ENCODE peak calls at places on chromosomes 3 and 15, in eight cellular contexts. E, K, D, S, H, R, O and Y are unnamed samples.

GRCh38 chr3:125374501-125374995 is 577 bp downstream of the ZNF148 start:
- DNase-seq in E (peak; percentile 49), R (peak; percentile 45), O (peak; percentile 32), K (peak; percentile 60), S (no peak), H (peak; percentile 50), D (peak; percentile 19), Y (no peak)

GRCh38 chr15:57667171-57667924 is 39.2 kb upstream of the POLR2M start:
- DNase-seq in R (peak; percentile 53), O (peak; percentile 70), D (no peak), E (no peak), K (peak; percentile 79), H (no peak), S (no peak), Y (no peak)

GRCh38 chr3:194313642-194314430 is 37.3 kb downstream of the CPN2 start:
- DNase-seq in O (no peak), R (peak; percentile 65), D (no peak), K (peak; percentile 61), S (peak; percentile 74), H (no peak), E (no peak), Y (no peak)

GRCh38 chr3:48952510-48953118 is 34.0 kb downstream of the ARIH2 start:
- DNase-seq in O (no peak), H (peak; percentile 45), S (no peak), E (peak; percentile 41), D (peak; percentile 41), R (no peak), K (no peak), Y (no peak)

GRCh38 chr3:184715943-184716651 is 4.2 kb upstream of the MAGEF1 start:
- DNase-seq in S (no peak), D (no peak), E (no peak), H (no peak), O (no peak), R (no peak), K (peak; percentile 82), Y (no peak)

GRCh38 chr15:62142736-62143135 is 22.3 kb downstream of the C2CD4B start:
- DNase-seq in S (no peak), O (no peak), H (no peak), E (no peak), D (no peak), K (no peak), R (no peak), Y (no peak)

GRCh38 chr15:25685216-25685569 is 177.9 kb downstream of the ATP10A start:
- DNase-seq in E (no peak), R (no peak), H (no peak), K (no peak), O (no peak), D (no peak), S (no peak), Y (no peak)

GRCh38 chr15:67843571-67844387 is 3.9 kb upstream of the RNU6-1 start:
- DNase-seq in H (no peak), E (no peak), R (no peak), S (no peak), D (no peak), K (peak; percentile 66), O (peak; percentile 43), Y (no peak)

GRCh38 chr3:131669590-131669989 is 166.8 kb upstream of the MRPL3 start:
- DNase-seq in O (no peak), S (no peak), H (no peak), R (no peak), E (no peak), K (no peak), D (no peak), Y (no peak)
- TF ChIP-seq CTCF in O (no peak), S (no peak), H (no peak), R (no peak), E (no peak), K (no peak), D (no peak), Y (no peak)

GRCh38 chr15:40845511-40846284 is 1.9 kb downstream of the SPINT1 start:
- DNase-seq in E (no peak), H (no peak), D (peak; percentile 31), R (no peak), S (peak; percentile 39), K (peak; percentile 30), O (no peak), Y (no peak)

GRCh38 chr15:40844543-40844981 is 714 bp downstream of the SPINT1 start:
- DNase-seq in R (peak; percentile 34), E (peak; percentile 32), D (peak; percentile 39), K (peak; percentile 16), H (peak; percentile 29), S (peak; percentile 87), O (no peak), Y (no peak)

GRCh38 chr15:40846846-40847224 is 3.0 kb downstream of the SPINT1 start:
- DNase-seq in E (no peak), H (peak; percentile 38), R (no peak), K (no peak), O (no peak), D (no peak), S (peak; percentile 41), Y (no peak)

GRCh38 chr15:40845036-40845435 is 1.2 kb downstream of the SPINT1 start:
- DNase-seq in H (no peak), K (no peak), S (no peak), D (no peak), R (no peak), O (no peak), E (no peak), Y (no peak)

DNA sequence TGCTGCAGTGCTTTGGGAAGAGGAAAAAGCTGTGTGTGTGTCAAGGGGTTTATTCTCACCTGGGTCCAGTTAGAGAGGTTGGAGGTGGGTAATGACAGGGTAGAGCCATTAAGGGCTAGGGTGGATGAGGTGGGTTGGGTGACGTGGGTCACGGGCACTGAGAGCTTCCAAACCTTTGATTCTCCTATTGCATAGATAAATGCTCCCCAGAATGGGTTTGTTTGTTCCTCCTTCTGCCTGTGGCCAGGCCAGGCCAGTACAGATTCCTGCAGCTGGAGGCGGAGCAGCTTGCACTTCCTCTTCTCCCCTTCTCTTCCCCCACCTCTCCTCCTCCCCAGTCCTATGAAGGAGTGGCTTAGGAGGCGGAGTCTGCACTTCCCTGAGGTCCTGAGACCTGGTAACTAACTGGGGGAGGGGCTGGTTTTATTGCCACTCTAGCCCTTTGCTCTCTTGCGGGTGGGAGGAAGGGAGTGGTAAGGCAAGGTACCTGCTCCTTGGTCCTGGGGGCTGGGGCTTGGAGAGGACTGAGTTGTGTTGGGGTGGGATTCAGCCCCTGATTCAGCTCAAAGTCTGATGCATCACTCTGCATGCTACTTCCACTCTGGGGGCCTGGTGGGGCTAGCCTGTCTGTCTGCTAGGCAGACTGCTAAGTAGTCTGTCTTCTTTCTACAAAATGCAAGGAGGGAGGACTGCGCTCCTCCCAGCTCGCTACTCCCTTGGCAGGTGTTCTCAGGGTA is 3.5 kb downstream of the SPINT1 start:
- DNase-seq in K (peak; percentile 36), H (peak; percentile 66), S (peak; percentile 83), R (peak; percentile 62), E (peak; percentile 45), D (peak; percentile 70), O (no peak), Y (no peak)
- TF ChIP-seq CTCF in K (no peak), H (no peak), S (no peak), R (no peak), E (no peak), D (no peak), O (no peak), Y (no peak)

DNA sequence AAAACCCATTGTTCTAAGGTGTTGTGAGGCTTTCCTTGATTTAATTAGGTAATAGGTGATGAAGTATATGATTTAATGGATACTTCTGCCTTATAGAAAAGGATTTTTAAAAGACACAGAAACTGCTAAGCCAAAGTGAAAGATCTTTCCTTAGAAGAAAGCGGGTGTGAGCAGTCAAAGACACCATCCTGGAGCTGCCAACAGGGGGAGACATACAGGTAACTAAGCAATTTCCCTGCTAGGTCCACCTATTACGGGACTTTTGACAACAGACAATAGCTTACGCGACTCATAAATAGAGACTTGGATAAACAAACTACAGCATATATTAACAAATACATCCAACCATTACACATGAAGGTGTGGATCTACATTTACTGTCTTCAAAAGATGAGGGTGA is 669.5 kb downstream of the SQOR start:
- DNase-seq in O (no peak), E (peak; percentile 11), S (no peak), K (no peak), R (peak; percentile 55), D (no peak), H (no peak), Y (no peak)
- TF ChIP-seq CTCF in O (peak; percentile 72), E (peak; percentile 37), S (no peak), K (no peak), R (peak; percentile 89), D (peak; percentile 43), H (peak; percentile 31), Y (peak; percentile 23)

GRCh38 chr3:167148121-167148520 is 232.0 kb downstream of the ZBBX start:
- DNase-seq in K (no peak), D (no peak), S (no peak), H (no peak), E (no peak), O (no peak), R (no peak), Y (no peak)

DNA sequence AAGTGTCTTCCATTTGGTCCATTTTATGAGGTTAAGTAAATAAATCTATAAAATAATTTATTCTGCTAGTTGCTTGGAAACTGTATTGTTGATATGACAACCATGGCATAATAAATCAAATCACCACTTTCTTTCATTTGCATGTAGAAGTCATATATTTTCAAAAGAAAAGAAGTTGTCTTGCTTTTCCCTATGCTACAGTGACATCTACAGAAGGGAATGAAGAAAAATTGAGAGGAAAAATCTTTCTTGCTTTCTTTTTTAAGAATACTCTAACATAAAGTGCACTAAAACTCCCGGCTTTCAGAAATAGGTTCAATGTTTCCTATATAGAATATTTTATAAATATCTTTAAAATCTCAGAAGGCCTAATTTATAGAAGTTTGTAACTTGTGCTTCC is 228.4 kb downstream of the ZBBX start:
- DNase-seq in R (no peak), H (no peak), E (no peak), K (no peak), D (peak; percentile 42), O (no peak), S (no peak), Y (no peak)
- TF ChIP-seq CTCF in R (no peak), H (no peak), E (no peak), K (no peak), D (peak; percentile 25), O (no peak), S (no peak), Y (no peak)

GRCh38 chr15:78959360-78959759 is 14.5 kb upstream of the CTSH start:
- DNase-seq in E (no peak), S (no peak), H (no peak), R (no peak), D (no peak), K (no peak), O (no peak), Y (no peak)
- TF ChIP-seq CTCF in E (no peak), S (no peak), H (no peak), R (no peak), D (no peak), K (no peak), O (no peak), Y (no peak)

GRCh38 chr15:82414536-82415191 is 15.0 kb upstream of the GOLGA6L9 start:
- DNase-seq in S (no peak), E (no peak), K (no peak), O (peak; percentile 0), R (no peak), D (no peak), H (no peak), Y (no peak)
- TF ChIP-seq CTCF in S (no peak), E (no peak), K (no peak), O (peak; percentile 25), R (no peak), D (no peak), H (no peak), Y (no peak)